ENCODE peak calls at places on chromosomes 13 and 19, in six cellular contexts. One of them, this sample, is unnamed.

GRCh38 chr19:58338825-58339558 is 12.2 kb downstream of the ZSCAN22 start:
- DNase-seq in tibial artery: no peak
- DNase-seq in PC-9: peak
- DNase-seq in GM10248: no peak
- DNase-seq in left ventricle myocardium inferior: no peak
- DNase-seq in tibial nerve: no peak
- DNase-seq in this sample: no peak

GRCh38 chr13:24615114-24615513 is 65.1 kb upstream of the ATP12A start:
- DNase-seq in tibial artery: no peak
- DNase-seq in PC-9: no peak
- DNase-seq in GM10248: no peak
- DNase-seq in left ventricle myocardium inferior: no peak
- DNase-seq in tibial nerve: no peak
- DNase-seq in this sample: no peak

GRCh38 chr13:48595330-48596127 is 58.2 kb upstream of the CYSLTR2 start:
- DNase-seq in tibial artery: peak
- DNase-seq in PC-9: no peak
- DNase-seq in GM10248: peak
- DNase-seq in left ventricle myocardium inferior: peak
- DNase-seq in tibial nerve: no peak
- DNase-seq in this sample: no peak

GRCh38 chr19:18156841-18157464 is 4.0 kb downstream of the PIK3R2 start:
- DNase-seq in tibial artery: peak
- DNase-seq in PC-9: no peak
- DNase-seq in GM10248: no peak
- DNase-seq in left ventricle myocardium inferior: peak
- DNase-seq in tibial nerve: peak
- DNase-seq in this sample: no peak

GRCh38 chr13:46345400-46345799 is 41.7 kb downstream of the RUBCNL start:
- DNase-seq in tibial artery: no peak
- DNase-seq in PC-9: no peak
- DNase-seq in GM10248: no peak
- DNase-seq in left ventricle myocardium inferior: no peak
- DNase-seq in tibial nerve: peak
- DNase-seq in this sample: no peak

GRCh38 chr13:21297452-21297851 is 121.0 kb downstream of the MRPL57 start:
- DNase-seq in tibial artery: no peak
- DNase-seq in PC-9: no peak
- DNase-seq in GM10248: no peak
- DNase-seq in left ventricle myocardium inferior: no peak
- DNase-seq in tibial nerve: no peak
- DNase-seq in this sample: no peak

GRCh38 chr19:56136362-56136761 is 4.7 kb upstream of the ZNF444 start:
- DNase-seq in tibial artery: no peak
- DNase-seq in PC-9: no peak
- DNase-seq in GM10248: no peak
- DNase-seq in left ventricle myocardium inferior: no peak
- DNase-seq in tibial nerve: no peak
- DNase-seq in this sample: no peak

GRCh38 chr19:6378036-6378435 is 2.3 kb upstream of the PSPN start:
- DNase-seq in tibial artery: no peak
- DNase-seq in PC-9: no peak
- DNase-seq in GM10248: no peak
- DNase-seq in left ventricle myocardium inferior: no peak
- DNase-seq in tibial nerve: no peak
- DNase-seq in this sample: no peak

GRCh38 chr13:54183166-54183565 is 1154.6 kb downstream of the OLFM4 start:
- DNase-seq in tibial artery: no peak
- DNase-seq in PC-9: peak
- DNase-seq in GM10248: no peak
- DNase-seq in left ventricle myocardium inferior: no peak
- DNase-seq in tibial nerve: no peak
- DNase-seq in this sample: no peak

GRCh38 chr19:38270587-38271167 is 6.3 kb downstream of the SPINT2 start:
- DNase-seq in tibial artery: no peak
- DNase-seq in PC-9: peak
- DNase-seq in GM10248: no peak
- DNase-seq in left ventricle myocardium inferior: no peak
- DNase-seq in tibial nerve: no peak
- DNase-seq in this sample: no peak

GRCh38 chr13:85529216-85529590 is 270.0 kb downstream of the SLITRK6 start:
- DNase-seq in tibial artery: no peak
- DNase-seq in PC-9: no peak
- DNase-seq in GM10248: no peak
- DNase-seq in left ventricle myocardium inferior: no peak
- DNase-seq in tibial nerve: no peak
- DNase-seq in this sample: no peak

GRCh38 chr13:71867101-71867814 is at the start of gene DACH1:
- DNase-seq in tibial artery: peak
- DNase-seq in PC-9: no peak
- DNase-seq in GM10248: peak
- DNase-seq in left ventricle myocardium inferior: peak
- DNase-seq in tibial nerve: no peak
- DNase-seq in this sample: no peak

GRCh38 chr19:48196321-48196761 is 25.9 kb downstream of the ZSWIM9 start:
- DNase-seq in tibial artery: no peak
- DNase-seq in PC-9: no peak
- DNase-seq in GM10248: no peak
- DNase-seq in left ventricle myocardium inferior: no peak
- DNase-seq in tibial nerve: no peak
- DNase-seq in this sample: no peak

GRCh38 chr13:27745301-27745700 is 47.0 kb upstream of the GSX1 start:
- DNase-seq in tibial artery: no peak
- DNase-seq in PC-9: no peak
- DNase-seq in GM10248: no peak
- DNase-seq in left ventricle myocardium inferior: no peak
- DNase-seq in tibial nerve: no peak
- DNase-seq in this sample: no peak

GRCh38 chr19:12603714-12604113 is 6.9 kb downstream of the ZNF490 start:
- DNase-seq in tibial artery: no peak
- DNase-seq in PC-9: no peak
- DNase-seq in GM10248: peak
- DNase-seq in left ventricle myocardium inferior: no peak
- DNase-seq in tibial nerve: no peak
- DNase-seq in this sample: no peak

GRCh38 chr13:106036870-106037269 is 498.6 kb downstream of the EFNB2 start:
- DNase-seq in tibial artery: no peak
- DNase-seq in PC-9: no peak
- DNase-seq in GM10248: no peak
- DNase-seq in left ventricle myocardium inferior: no peak
- DNase-seq in tibial nerve: no peak
- DNase-seq in this sample: no peak

GRCh38 chr19:40278361-40279045 is 6.6 kb downstream of the AKT2 start:
- DNase-seq in tibial artery: no peak
- DNase-seq in PC-9: no peak
- DNase-seq in GM10248: no peak
- DNase-seq in left ventricle myocardium inferior: no peak
- DNase-seq in tibial nerve: no peak
- DNase-seq in this sample: no peak

GRCh38 chr13:94520001-94520400 is 40.5 kb upstream of the DCT start:
- DNase-seq in tibial artery: no peak
- DNase-seq in PC-9: no peak
- DNase-seq in GM10248: no peak
- DNase-seq in left ventricle myocardium inferior: no peak
- DNase-seq in tibial nerve: no peak
- DNase-seq in this sample: no peak

GRCh38 chr19:29965529-29965928 is 23.5 kb downstream of the URI1 start:
- DNase-seq in tibial artery: no peak
- DNase-seq in PC-9: no peak
- DNase-seq in GM10248: no peak
- DNase-seq in left ventricle myocardium inferior: no peak
- DNase-seq in tibial nerve: no peak
- DNase-seq in this sample: no peak

GRCh38 chr19:16604615-16605014 is 23.4 kb downstream of the MED26 start:
- DNase-seq in tibial artery: no peak
- DNase-seq in PC-9: no peak
- DNase-seq in GM10248: no peak
- DNase-seq in left ventricle myocardium inferior: no peak
- DNase-seq in tibial nerve: no peak
- DNase-seq in this sample: no peak

GRCh38 chr19:16607819-16608218 is 20.2 kb downstream of the MED26 start:
- DNase-seq in tibial artery: no peak
- DNase-seq in PC-9: no peak
- DNase-seq in GM10248: no peak
- DNase-seq in left ventricle myocardium inferior: no peak
- DNase-seq in tibial nerve: no peak
- DNase-seq in this sample: no peak

GRCh38 chr19:16603090-16603489 is 24.9 kb downstream of the MED26 start:
- DNase-seq in tibial artery: no peak
- DNase-seq in PC-9: no peak
- DNase-seq in GM10248: no peak
- DNase-seq in left ventricle myocardium inferior: no peak
- DNase-seq in tibial nerve: no peak
- DNase-seq in this sample: no peak

GRCh38 chr19:16605115-16605514 is 22.9 kb downstream of the MED26 start:
- DNase-seq in tibial artery: no peak
- DNase-seq in PC-9: no peak
- DNase-seq in GM10248: no peak
- DNase-seq in left ventricle myocardium inferior: no peak
- DNase-seq in tibial nerve: no peak
- DNase-seq in this sample: no peak

DNA sequence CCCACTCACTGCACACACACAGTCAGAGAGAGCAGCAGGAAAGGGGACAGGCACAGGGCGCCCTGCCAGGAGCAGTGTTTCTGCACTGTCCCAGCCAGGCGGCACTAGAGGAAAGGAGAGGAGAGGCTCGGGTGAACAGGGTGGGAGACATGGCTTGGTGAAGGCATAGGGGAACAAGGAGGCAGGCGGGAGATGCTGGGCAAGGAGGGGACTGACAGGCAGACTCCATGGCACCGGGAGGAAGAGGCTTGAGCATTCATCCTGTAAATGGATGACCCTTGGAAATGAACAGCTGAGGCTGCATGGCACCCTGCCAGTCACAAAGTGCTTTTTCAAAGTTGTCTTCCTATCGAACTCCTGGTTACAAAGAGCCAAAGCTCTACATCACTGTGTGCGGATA is 22.5 kb downstream of the MED26 start:
- DNase-seq in tibial artery: no peak
- DNase-seq in PC-9: no peak
- DNase-seq in GM10248: no peak
- DNase-seq in left ventricle myocardium inferior: peak
- DNase-seq in tibial nerve: no peak
- DNase-seq in this sample: no peak
- TF ChIP-seq CTCF in tibial artery: no peak
- TF ChIP-seq CTCF in PC-9: no peak
- TF ChIP-seq CTCF in GM10248: no peak
- TF ChIP-seq CTCF in left ventricle myocardium inferior: peak
- TF ChIP-seq CTCF in tibial nerve: no peak
- TF ChIP-seq CTCF in this sample: no peak

GRCh38 chr13:114115191-114115671 is 17.2 kb downstream of the RASA3 start:
- DNase-seq in tibial artery: no peak
- DNase-seq in PC-9: no peak
- DNase-seq in GM10248: peak
- DNase-seq in left ventricle myocardium inferior: no peak
- DNase-seq in tibial nerve: peak
- DNase-seq in this sample: no peak
- TF ChIP-seq CTCF in tibial artery: no peak
- TF ChIP-seq CTCF in PC-9: no peak
- TF ChIP-seq CTCF in GM10248: no peak
- TF ChIP-seq CTCF in left ventricle myocardium inferior: peak
- TF ChIP-seq CTCF in tibial nerve: no peak
- TF ChIP-seq CTCF in this sample: no peak

GRCh38 chr13:113035209-113035800 is 66.3 kb downstream of the MCF2L start:
- DNase-seq in tibial artery: no peak
- DNase-seq in PC-9: no peak
- DNase-seq in GM10248: no peak
- DNase-seq in left ventricle myocardium inferior: no peak
- DNase-seq in tibial nerve: no peak
- DNase-seq in this sample: no peak
- TF ChIP-seq CTCF in tibial artery: no peak
- TF ChIP-seq CTCF in PC-9: peak
- TF ChIP-seq CTCF in GM10248: no peak
- TF ChIP-seq CTCF in left ventricle myocardium inferior: peak
- TF ChIP-seq CTCF in tibial nerve: no peak
- TF ChIP-seq CTCF in this sample: no peak

GRCh38 chr19:8510589-8511115 is 3.3 kb downstream of the ZNF414 start:
- DNase-seq in tibial artery: no peak
- DNase-seq in PC-9: no peak
- DNase-seq in GM10248: no peak
- DNase-seq in left ventricle myocardium inferior: no peak
- DNase-seq in tibial nerve: no peak
- DNase-seq in this sample: no peak

GRCh38 chr19:8504171-8504570 is 1.7 kb upstream of the PRAM1 start:
- DNase-seq in tibial artery: no peak
- DNase-seq in PC-9: no peak
- DNase-seq in GM10248: peak
- DNase-seq in left ventricle myocardium inferior: no peak
- DNase-seq in tibial nerve: no peak
- DNase-seq in this sample: no peak

GRCh38 chr19:8503506-8503905 is 1.1 kb upstream of the PRAM1 start:
- DNase-seq in tibial artery: no peak
- DNase-seq in PC-9: no peak
- DNase-seq in GM10248: no peak
- DNase-seq in left ventricle myocardium inferior: no peak
- DNase-seq in tibial nerve: no peak
- DNase-seq in this sample: no peak

GRCh38 chr19:8505680-8506401 is 3.4 kb upstream of the PRAM1 start:
- DNase-seq in tibial artery: peak
- DNase-seq in PC-9: no peak
- DNase-seq in GM10248: peak
- DNase-seq in left ventricle myocardium inferior: peak
- DNase-seq in tibial nerve: peak
- DNase-seq in this sample: no peak

GRCh38 chr19:8506402-8506957 is 4.0 kb upstream of the PRAM1 start:
- DNase-seq in tibial artery: no peak
- DNase-seq in PC-9: no peak
- DNase-seq in GM10248: no peak
- DNase-seq in left ventricle myocardium inferior: no peak
- DNase-seq in tibial nerve: no peak
- DNase-seq in this sample: no peak
- TF ChIP-seq CTCF in tibial artery: no peak
- TF ChIP-seq CTCF in PC-9: peak
- TF ChIP-seq CTCF in GM10248: no peak
- TF ChIP-seq CTCF in left ventricle myocardium inferior: peak
- TF ChIP-seq CTCF in tibial nerve: no peak
- TF ChIP-seq CTCF in this sample: peak

DNA sequence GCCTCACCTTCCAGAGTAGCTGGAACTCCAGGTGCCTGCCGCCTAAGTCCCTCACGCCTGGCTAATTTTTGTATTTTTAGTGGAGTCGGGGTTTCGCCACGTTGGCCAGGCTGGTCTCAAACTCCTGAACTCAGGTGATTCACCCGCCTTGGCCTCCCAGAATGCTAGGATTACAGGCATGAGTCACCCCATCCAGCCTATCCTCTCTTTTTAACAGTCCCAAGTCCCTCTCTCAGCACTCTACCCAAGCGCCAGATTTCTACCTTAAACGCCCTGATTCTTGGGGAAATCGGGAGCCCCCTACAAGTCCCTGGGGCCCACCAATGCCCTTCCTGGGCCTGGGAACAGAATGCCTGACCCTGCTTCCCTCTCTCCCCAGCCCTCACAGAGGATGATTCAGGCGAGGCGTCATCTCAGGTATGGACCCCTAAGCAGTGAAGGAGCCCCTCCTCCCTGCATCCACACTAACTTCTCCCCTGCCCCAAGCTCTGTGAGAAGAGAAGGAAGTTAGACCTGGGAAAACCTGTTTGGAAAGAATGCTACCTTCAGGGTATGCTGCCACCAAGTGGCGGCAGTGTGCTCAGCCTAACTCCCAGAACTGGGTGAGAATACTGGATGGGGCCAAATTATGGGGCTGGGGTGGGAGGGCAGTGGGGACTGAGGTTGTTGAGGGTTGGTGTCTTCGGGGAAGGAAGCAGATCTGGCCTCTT is 20.8 kb upstream of the EBI3 start:
- DNase-seq in tibial artery: no peak
- DNase-seq in PC-9: peak
- DNase-seq in GM10248: peak
- DNase-seq in left ventricle myocardium inferior: no peak
- DNase-seq in tibial nerve: no peak
- DNase-seq in this sample: no peak
- TF ChIP-seq CTCF in tibial artery: no peak
- TF ChIP-seq CTCF in PC-9: peak
- TF ChIP-seq CTCF in GM10248: peak
- TF ChIP-seq CTCF in left ventricle myocardium inferior: peak
- TF ChIP-seq CTCF in tibial nerve: no peak
- TF ChIP-seq CTCF in this sample: no peak